ENCODE peak calls at places on chromosomes 2 and 18, in seven cellular contexts. E is GM12864, X is left lung, I is tibial nerve, R is fibroblast of lung, B is hepatocyte, Q is foreskin keratinocyte. Z is an unnamed sample.
A peak's percentile ranks its signal among the peaks of the same experiment; 100 is the strongest.

GRCh38 chr2:101736861-101737291 is 39.4 kb downstream of the MAP4K4 start:
- DNase-seq in R (peak; percentile 82), E (no peak), I (no peak), B (no peak), X (no peak), Q (peak; percentile 83), Z (no peak)

GRCh38 chr2:102839668-102840388 is 78.0 kb downstream of the TMEM182 start:
- DNase-seq in X (no peak), B (peak; percentile 69), R (peak; percentile 53), E (peak; percentile 1), I (no peak), Q (no peak), Z (peak; percentile 39)

GRCh38 chr18:13436596-13436995 is 218.0 kb downstream of the LDLRAD4 start:
- DNase-seq in Q (no peak), R (no peak), X (no peak), I (no peak), B (no peak), E (no peak), Z (no peak)

GRCh38 chr2:69387770-69388481 is 899 bp upstream of the GFPT1 start:
- DNase-seq in E (no peak), B (peak; percentile 34), R (peak; percentile 11), I (no peak), X (no peak), Q (no peak), Z (no peak)

GRCh38 chr2:237931205-237931721 is 35.6 kb upstream of the UBE2F start:
- DNase-seq in I (no peak), X (no peak), B (no peak), R (peak; percentile 92), E (no peak), Q (no peak), Z (no peak)

GRCh38 chr2:237165405-237166276 is 80.0 kb downstream of the COPS8 start:
- DNase-seq in R (peak; percentile 62), I (no peak), B (peak; percentile 57), E (no peak), X (no peak), Q (no peak), Z (peak; percentile 52)

GRCh38 chr2:33785201-33786106 is 186.4 kb upstream of the FAM98A start:
- DNase-seq in B (no peak), E (peak; percentile 43), Q (no peak), R (no peak), X (no peak), I (no peak), Z (no peak)

GRCh38 chr2:239688840-239689239 is 288.0 kb upstream of the HDAC4 start:
- DNase-seq in X (no peak), I (no peak), R (no peak), B (no peak), E (no peak), Q (no peak), Z (no peak)

GRCh38 chr2:7706791-7707190 is 789.6 kb downstream of the RNF144A start:
- DNase-seq in I (no peak), E (no peak), B (no peak), R (no peak), X (no peak), Q (no peak), Z (no peak)

GRCh38 chr18:58507881-58508280 is 121.0 kb downstream of the ALPK2 start:
- DNase-seq in I (no peak), B (no peak), R (no peak), X (no peak), Q (no peak), E (no peak), Z (peak; percentile 54)

GRCh38 chr2:105438104-105438929 is 39.5 kb upstream of the FHL2 start:
- DNase-seq in X (no peak), I (no peak), R (peak; percentile 73), B (peak; percentile 51), Q (no peak), E (no peak), Z (no peak)

DNA sequence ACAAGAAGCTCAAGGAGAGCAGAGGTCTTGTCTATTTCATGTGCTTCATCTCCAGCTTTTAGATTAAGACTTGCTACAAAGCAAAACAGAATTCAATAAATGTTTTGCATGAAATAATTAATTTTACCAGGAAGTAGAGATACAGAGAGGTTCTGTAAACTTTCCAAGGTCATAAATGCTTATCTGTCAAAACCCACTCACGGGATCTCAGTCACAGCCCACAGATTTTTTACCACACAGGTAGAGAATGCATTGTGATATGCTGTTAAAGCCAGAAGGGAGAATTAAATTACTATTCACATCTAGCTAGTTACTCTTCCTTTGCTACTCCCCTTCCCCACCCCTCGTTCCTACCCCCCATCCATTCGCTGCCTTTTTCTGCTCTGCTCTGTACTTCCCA is 205.5 kb downstream of the DNAH7 start:
- DNase-seq in X (no peak), R (no peak), B (no peak), Q (no peak), E (no peak), I (no peak), Z (no peak)
- TF ChIP-seq CTCF in X (no peak), R (no peak), B (no peak), Q (no peak), E (no peak), I (no peak), Z (no peak)

DNA sequence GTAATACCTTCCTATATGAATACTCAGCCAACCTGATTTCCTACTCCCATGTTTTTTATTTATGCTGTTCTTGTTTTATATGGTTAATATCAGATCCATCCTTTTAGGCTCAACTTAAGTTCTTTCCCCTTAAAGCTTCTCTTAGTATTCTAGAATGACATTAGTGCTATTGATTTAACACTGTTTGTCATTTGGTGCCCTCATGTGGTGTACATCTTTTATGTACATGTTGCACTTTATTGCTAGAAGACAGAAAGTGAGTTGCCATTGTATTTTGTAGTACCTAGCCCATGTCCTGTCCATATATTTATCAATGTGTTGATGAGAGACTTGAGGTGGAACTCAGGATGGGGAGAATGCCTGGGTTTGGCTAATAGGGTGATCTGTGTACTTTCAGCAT is 2.5 kb downstream of the HTRA2 start:
- DNase-seq in E (no peak), R (peak; percentile 76), Q (no peak), I (no peak), B (no peak), X (no peak), Z (no peak)
- TF ChIP-seq CTCF in E (peak; percentile 29), R (peak; percentile 30), Q (peak; percentile 70), I (no peak), B (peak; percentile 45), X (no peak), Z (no peak)

GRCh38 chr18:37019157-37019571 is 190.2 kb downstream of the KIAA1328 start:
- DNase-seq in Q (peak; percentile 65), B (peak; percentile 29), X (no peak), I (no peak), R (peak; percentile 15), E (no peak), Z (peak; percentile 44)
- TF ChIP-seq CTCF in Q (peak; percentile 74), B (peak; percentile 40), X (no peak), I (no peak), R (peak; percentile 31), E (peak; percentile 31), Z (peak; percentile 67)

GRCh38 chr2:191786694-191787093 is 60.2 kb downstream of the CAVIN2 start:
- DNase-seq in E (no peak), X (no peak), I (no peak), B (no peak), Q (no peak), R (no peak), Z (no peak)
- TF ChIP-seq CTCF in E (no peak), X (no peak), I (no peak), B (no peak), Q (no peak), R (no peak), Z (no peak)

DNA sequence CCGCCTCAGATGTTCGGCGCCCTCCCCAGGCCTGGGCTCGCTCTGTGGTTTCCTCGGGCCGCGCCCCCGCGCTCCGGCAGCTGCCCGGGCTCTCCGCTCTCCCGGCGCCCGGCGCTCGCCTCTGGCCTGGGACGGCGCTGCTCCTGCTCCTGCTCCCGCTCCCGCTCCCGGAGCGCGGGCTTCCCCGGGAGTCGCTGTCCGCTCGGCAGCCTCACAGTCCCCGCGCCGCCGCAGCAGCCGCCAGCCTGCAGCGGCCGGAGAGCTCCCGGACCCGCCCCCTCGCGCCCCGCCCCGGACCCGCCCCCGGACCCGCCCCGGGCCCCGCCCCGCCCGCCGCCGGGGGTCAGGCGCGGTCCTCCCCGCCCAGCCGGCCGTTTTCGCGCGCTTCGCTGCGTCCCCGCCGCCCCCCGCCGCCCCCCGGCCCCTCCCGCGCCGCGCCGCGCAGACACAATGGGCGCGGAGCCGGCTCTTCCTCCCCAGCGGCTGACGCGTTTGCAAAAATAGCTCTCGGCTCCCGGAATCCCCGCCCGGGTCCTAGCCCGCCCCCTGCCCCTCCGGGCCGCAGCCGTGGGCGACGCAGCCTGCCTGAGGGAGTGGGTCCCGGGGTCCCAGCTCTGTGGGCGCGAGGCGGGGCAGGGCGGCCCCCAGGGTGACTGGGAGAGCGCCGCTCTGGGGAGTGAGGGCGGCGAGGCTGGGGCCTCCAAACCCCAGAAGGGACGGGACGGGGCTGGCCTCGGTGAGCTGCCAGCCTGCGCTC is at the start of gene ARL4C:
- DNase-seq in R (peak; percentile 66), I (peak; percentile 37), E (no peak), Q (peak; percentile 46), B (peak; percentile 90), X (peak; percentile 90), Z (peak; percentile 43)
- TF ChIP-seq CTCF in R (no peak), I (peak; percentile 10), E (no peak), Q (peak; percentile 34), B (no peak), X (no peak), Z (no peak)

GRCh38 chr2:21395366-21395765 is 271.6 kb downstream of the TDRD15 start:
- DNase-seq in Q (no peak), R (no peak), I (no peak), X (no peak), B (peak; percentile 32), E (no peak), Z (no peak)
- TF ChIP-seq CTCF in Q (no peak), R (no peak), I (no peak), X (no peak), B (peak; percentile 35), E (peak; percentile 56), Z (peak; percentile 24)

GRCh38 chr2:42542871-42543270 is 25.6 kb upstream of the MTA3 start:
- DNase-seq in I (no peak), B (no peak), R (no peak), E (no peak), Q (no peak), X (no peak), Z (no peak)
- TF ChIP-seq CTCF in I (no peak), B (no peak), R (no peak), E (no peak), Q (no peak), X (no peak), Z (no peak)